ENCODE peak calls at places on chromosome 5, in ten cellular contexts. A, Z, K, S, T, U, C, D, Y and V are unnamed samples.

GRCh38 chr5:28523887-28524637 is 1485.7 kb upstream of the CDH9 start:
- DNase-seq in U (no peak), A (peak), K (no peak), S (no peak), Y (no peak), T (no peak), D (peak), C (peak), Z (no peak), V (no peak)

GRCh38 chr5:142484821-142485387 is 160.1 kb upstream of the SPRY4 start:
- DNase-seq in D (no peak), K (no peak), T (no peak), C (no peak), Z (no peak), U (no peak), S (no peak), A (no peak), Y (no peak), V (no peak)

GRCh38 chr5:6554812-6555211 is 78.0 kb downstream of the NSUN2 start:
- DNase-seq in K (no peak), D (no peak), U (no peak), A (no peak), Y (no peak), T (no peak), S (no peak), Z (no peak), C (no peak), V (no peak)

GRCh38 chr5:35876454-35876853 is 19.8 kb downstream of the IL7R start:
- DNase-seq in C (no peak), Y (no peak), U (no peak), A (no peak), D (peak), S (no peak), K (no peak), Z (no peak), T (no peak), V (no peak)

GRCh38 chr5:2167671-2168070 is 284.9 kb upstream of the IRX4 start:
- DNase-seq in Y (no peak), T (no peak), U (no peak), K (no peak), D (no peak), A (no peak), C (no peak), S (no peak), Z (no peak), V (no peak)

GRCh38 chr5:56561-57290 is 35.2 kb upstream of the PLEKHG4B start:
- DNase-seq in Z (no peak), K (no peak), T (peak), S (no peak), D (peak), C (peak), Y (peak), A (peak), U (no peak), V (no peak)

GRCh38 chr5:83957188-83957587 is 236.5 kb upstream of the HAPLN1 start:
- DNase-seq in S (no peak), Y (no peak), U (no peak), K (no peak), D (no peak), C (no peak), T (no peak), A (no peak), Z (peak), V (no peak)

GRCh38 chr5:138696501-138696900 is 56.7 kb upstream of the CTNNA1 start:
- DNase-seq in Y (no peak), C (peak), A (no peak), K (no peak), U (no peak), Z (peak), T (peak), D (peak), S (no peak), V (no peak)

GRCh38 chr5:38994329-38994927 is 79.8 kb downstream of the RICTOR start:
- DNase-seq in D (peak), C (peak), A (peak), T (peak), Z (no peak), U (no peak), Y (peak), S (no peak), K (peak), V (no peak)

GRCh38 chr5:11504794-11505193 is 399.5 kb downstream of the CTNND2 start:
- DNase-seq in C (no peak), T (peak), U (no peak), Z (peak), Y (no peak), K (no peak), S (no peak), D (no peak), A (peak), V (no peak)

GRCh38 chr5:175542232-175542965 is 64.0 kb downstream of the SFXN1 start:
- DNase-seq in U (no peak), A (no peak), K (no peak), C (no peak), T (no peak), S (no peak), D (no peak), Z (peak), Y (no peak), V (no peak)

GRCh38 chr5:120823316-120823715 is 359.2 kb downstream of the PRR16 start:
- DNase-seq in D (no peak), U (no peak), Y (no peak), S (no peak), C (no peak), Z (no peak), A (no peak), K (no peak), T (no peak), V (no peak)

GRCh38 chr5:127330116-127330515 is 39.5 kb downstream of the MEGF10 start:
- DNase-seq in Y (no peak), K (no peak), Z (peak), C (no peak), T (no peak), S (no peak), D (no peak), A (no peak), U (no peak), V (no peak)

GRCh38 chr5:54844905-54845566 is 140.4 kb downstream of the ESM1 start:
- DNase-seq in Z (peak), S (no peak), A (peak), D (peak), Y (no peak), T (peak), U (no peak), C (peak), K (no peak), V (no peak)

GRCh38 chr5:72598461-72599433 is 91.5 kb upstream of the ZNF366 start:
- DNase-seq in T (peak), K (no peak), Z (no peak), Y (no peak), U (no peak), D (peak), A (no peak), S (no peak), C (no peak), V (no peak)

GRCh38 chr5:157473383-157474370 is 13.7 kb downstream of the NIPAL4 start:
- DNase-seq in Z (peak), S (no peak), A (no peak), U (no peak), Y (no peak), K (no peak), C (no peak), T (no peak), D (peak), V (no peak)

GRCh38 chr5:65734921-65735320 is 12.9 kb downstream of the NLN start:
- DNase-seq in D (no peak), C (no peak), T (no peak), S (no peak), U (no peak), A (no peak), Z (no peak), K (no peak), Y (no peak), V (no peak)